ENCODE peak calls at places on chromosomes 2 and 18, in nine cellular contexts. C, B, X, O, G, L, M, Y and I are unnamed samples.

GRCh38 chr2:58042486-58042970 is 4.1 kb upstream of the VRK2 start:
- DNase-seq in Y (peak; percentile 84), X (no peak), G (no peak), B (peak; percentile 89), L (peak; percentile 49), M (peak; percentile 60), O (peak; percentile 90), C (no peak), I (no peak)

GRCh38 chr2:203122317-203122998 is 107.8 kb downstream of the NBEAL1 start:
- DNase-seq in M (no peak), O (no peak), B (peak; percentile 6), G (no peak), L (no peak), C (no peak), X (no peak), Y (peak; percentile 40), I (no peak)

GRCh38 chr2:26273501-26273900 is 28.8 kb downstream of the HADHB start:
- DNase-seq in C (no peak), O (peak; percentile 40), X (no peak), B (peak; percentile 17), L (no peak), M (no peak), Y (peak; percentile 24), G (no peak), I (no peak)

GRCh38 chr2:231946241-231946814 is 15.2 kb upstream of the DIS3L2 start:
- DNase-seq in G (no peak), X (no peak), L (no peak), C (no peak), O (no peak), B (no peak), Y (no peak), M (no peak), I (no peak)

GRCh38 chr2:164023896-164024295 is 288.1 kb upstream of the FIGN start:
- DNase-seq in L (no peak), Y (no peak), G (no peak), M (no peak), B (no peak), C (no peak), O (no peak), X (no peak), I (no peak)

GRCh38 chr2:64857581-64858471 is 131.4 kb upstream of the SLC1A4 start:
- DNase-seq in X (no peak), G (no peak), Y (peak; percentile 99), M (no peak), L (no peak), C (no peak), O (no peak), B (peak; percentile 60), I (no peak)

GRCh38 chr18:22314406-22314805 is 103.3 kb downstream of the CTAGE1 start:
- DNase-seq in M (peak; percentile 5), X (no peak), C (no peak), L (peak; percentile 85), O (peak; percentile 76), B (peak; percentile 97), G (no peak), Y (peak; percentile 91), I (no peak)

GRCh38 chr2:197197808-197198409 is 112.7 kb downstream of the ANKRD44 start:
- DNase-seq in B (no peak), M (no peak), L (no peak), C (no peak), G (no peak), O (no peak), Y (no peak), X (no peak), I (no peak)

GRCh38 chr18:74722237-74722636 is 124.6 kb downstream of the ZNF407 start:
- DNase-seq in C (no peak), B (peak; percentile 49), M (no peak), X (no peak), Y (peak; percentile 72), L (no peak), G (no peak), O (peak; percentile 61), I (no peak)

GRCh38 chr2:188984126-188984525 is 10.0 kb downstream of the COL3A1 start:
- DNase-seq in X (no peak), M (no peak), B (peak; percentile 71), L (no peak), G (no peak), Y (peak; percentile 66), O (peak; percentile 18), C (no peak), I (no peak)

GRCh38 chr18:34023471-34023870 is 201.2 kb downstream of the NOL4 start:
- DNase-seq in M (no peak), Y (no peak), O (peak; percentile 52), B (peak; percentile 4), X (no peak), C (no peak), G (no peak), L (no peak), I (no peak)

GRCh38 chr2:121881950-121882349 is 126.5 kb downstream of the TSN start:
- DNase-seq in L (no peak), C (no peak), Y (no peak), B (no peak), M (no peak), X (no peak), O (no peak), G (no peak), I (no peak)

GRCh38 chr18:80147037-80147417 is 38.0 kb downstream of the ADNP2 start:
- DNase-seq in B (no peak), X (no peak), M (no peak), G (no peak), Y (no peak), O (no peak), L (no peak), C (no peak), I (no peak)

GRCh38 chr2:196739031-196739430 is 60.5 kb downstream of the GTF3C3 start:
- DNase-seq in Y (no peak), C (no peak), O (no peak), M (no peak), B (no peak), X (no peak), G (no peak), L (no peak), I (no peak)

GRCh38 chr2:130759906-130760753 is 4.8 kb downstream of the AMER3 start:
- DNase-seq in C (no peak), X (no peak), G (no peak), B (no peak), M (peak; percentile 19), L (no peak), O (no peak), Y (peak; percentile 13), I (no peak)

GRCh38 chr18:45690975-45691815 is 32.8 kb upstream of the SLC14A1 start:
- DNase-seq in B (peak; percentile 76), C (peak; percentile 90), M (peak; percentile 30), O (peak; percentile 63), G (peak; percentile 82), L (peak; percentile 60), X (peak; percentile 84), Y (peak; percentile 85), I (peak; percentile 74)

GRCh38 chr2:168350380-168350779 is 103.0 kb upstream of the STK39 start:
- DNase-seq in O (peak; percentile 7), C (no peak), X (no peak), G (peak; percentile 43), L (no peak), M (no peak), Y (peak; percentile 25), B (no peak), I (no peak)
- TF ChIP-seq CTCF in O (no peak), C (no peak), X (no peak), G (no peak), L (peak; percentile 8), M (no peak), Y (peak; percentile 14), B (no peak), I (no peak)

DNA sequence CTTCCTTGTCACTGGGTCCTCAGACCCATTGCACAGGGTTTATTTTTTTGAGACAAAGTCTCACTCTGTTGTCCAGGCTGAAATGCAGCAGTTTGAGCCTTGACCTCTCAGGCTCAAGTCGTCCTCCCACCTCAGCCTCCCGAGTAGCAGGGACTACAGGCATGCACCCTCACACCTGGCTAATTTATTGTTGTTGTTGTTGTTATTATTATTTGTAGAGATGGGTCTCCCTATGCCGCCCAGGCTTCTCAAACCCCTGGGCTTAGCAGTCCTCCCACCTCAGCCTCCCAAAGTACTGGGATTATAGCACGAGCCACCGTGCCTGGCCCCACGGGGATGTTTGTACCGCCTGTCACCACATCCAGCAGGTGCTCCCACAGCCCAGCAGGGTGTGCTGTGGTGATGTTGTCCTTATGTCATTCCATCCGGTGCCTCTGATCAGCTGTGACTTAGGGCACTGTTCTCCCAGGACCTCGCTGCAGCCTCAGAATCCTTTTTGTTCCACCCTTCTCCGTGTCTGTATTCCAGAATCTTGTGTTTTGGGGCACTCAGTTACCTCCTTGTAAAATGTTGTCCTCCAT is 182.3 kb downstream of the INO80D start:
- DNase-seq in O (peak; percentile 5), Y (no peak), M (no peak), G (peak; percentile 46), X (no peak), B (no peak), C (no peak), L (no peak), I (no peak)
- TF ChIP-seq CTCF in O (peak; percentile 51), Y (peak; percentile 30), M (no peak), G (no peak), X (no peak), B (peak; percentile 16), C (peak; percentile 59), L (peak; percentile 10), I (no peak)

DNA sequence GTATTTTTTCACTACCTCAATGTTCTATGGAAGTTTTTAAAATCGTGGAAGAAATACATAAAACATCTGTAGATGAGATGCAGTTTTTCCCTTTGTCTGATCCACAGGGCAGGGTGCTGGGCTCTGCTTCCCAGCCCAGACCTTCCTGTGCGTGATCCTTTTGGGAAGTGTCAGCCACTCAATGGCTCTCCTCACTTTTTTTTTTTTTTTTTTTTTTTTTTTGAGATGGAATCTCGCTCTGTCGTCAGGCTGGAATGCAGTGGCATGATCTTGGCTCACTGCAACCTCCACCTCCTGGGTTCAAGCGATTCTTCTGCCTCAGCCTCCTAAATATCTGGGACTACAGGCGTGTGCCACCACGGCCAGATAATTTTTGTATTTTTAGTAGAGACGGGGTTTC is 32.8 kb downstream of the SOWAHC start:
- DNase-seq in L (no peak), Y (no peak), G (no peak), X (no peak), B (no peak), M (no peak), O (no peak), C (no peak), I (no peak)
- TF ChIP-seq CTCF in L (no peak), Y (no peak), G (no peak), X (no peak), B (no peak), M (no peak), O (no peak), C (no peak), I (no peak)

DNA sequence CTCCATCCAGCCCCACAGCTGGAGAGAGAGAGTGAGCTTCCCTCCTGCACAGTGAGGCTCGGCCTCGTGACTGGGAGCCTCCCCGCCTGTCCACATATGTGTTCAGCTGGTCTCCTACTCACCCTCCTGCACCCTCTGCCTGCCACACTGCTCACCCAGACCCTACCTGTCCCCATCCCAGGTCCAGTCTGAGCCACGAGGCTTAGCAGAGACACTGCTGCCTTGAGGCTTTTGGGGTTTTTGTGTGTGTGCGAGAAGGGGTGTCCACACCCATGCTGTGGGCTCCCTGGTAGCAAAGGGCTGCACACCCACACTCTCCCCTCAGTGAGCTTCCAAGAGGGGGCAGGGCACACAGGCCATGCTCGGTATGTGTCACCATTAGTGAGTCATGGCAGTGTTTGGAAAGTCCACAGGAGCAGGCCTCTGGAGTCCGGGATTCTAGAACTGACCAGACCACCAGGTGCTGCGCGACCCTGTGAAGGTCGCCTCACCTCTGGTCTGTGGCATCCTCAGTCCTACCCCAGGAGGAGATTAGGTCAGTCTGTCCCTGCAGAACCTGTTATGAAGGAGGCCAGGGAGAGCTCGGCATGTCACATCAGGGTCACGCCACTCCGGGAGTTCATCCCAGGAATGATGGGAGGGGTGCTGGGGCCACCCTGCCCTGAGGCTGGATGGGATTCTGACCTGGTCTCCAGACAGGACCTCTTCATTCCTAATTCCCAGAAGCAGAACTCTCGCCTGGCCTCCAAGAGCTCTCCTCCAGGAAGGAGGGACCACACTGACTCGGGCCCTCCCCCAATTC is 39.9 kb upstream of the SMAD7 start:
- DNase-seq in G (no peak), C (no peak), O (peak; percentile 80), M (no peak), L (no peak), X (no peak), Y (no peak), B (peak; percentile 75), I (no peak)
- TF ChIP-seq CTCF in G (no peak), C (no peak), O (no peak), M (no peak), L (no peak), X (no peak), Y (no peak), B (no peak), I (no peak)